ENCODE peak calls at places on chromosomes 3 and 15, in six cellular contexts. One of them, this sample, is unnamed.

GRCh38 chr15:73388256-73388781 is 19.6 kb upstream of the HCN4 start:
- DNase-seq in SHP77: no peak
- DNase-seq in tibial artery: no peak
- DNase-seq in Kasumi-1: no peak
- DNase-seq in brain microvascular endothelial cell: peak
- DNase-seq in naive thymus-derived CD8-positive, alpha-beta T cell: no peak
- DNase-seq in this sample: no peak

GRCh38 chr3:121958801-121959200 is 63.2 kb downstream of the ILDR1 start:
- DNase-seq in SHP77: no peak
- DNase-seq in tibial artery: no peak
- DNase-seq in Kasumi-1: peak
- DNase-seq in brain microvascular endothelial cell: no peak
- DNase-seq in naive thymus-derived CD8-positive, alpha-beta T cell: no peak
- DNase-seq in this sample: no peak

GRCh38 chr15:98609144-98609852 is 39.0 kb upstream of the IGF1R start:
- DNase-seq in SHP77: no peak
- DNase-seq in tibial artery: no peak
- DNase-seq in Kasumi-1: no peak
- DNase-seq in brain microvascular endothelial cell: peak
- DNase-seq in naive thymus-derived CD8-positive, alpha-beta T cell: no peak
- DNase-seq in this sample: no peak

GRCh38 chr3:31252216-31253185 is 280.2 kb upstream of the STT3B start:
- DNase-seq in SHP77: no peak
- DNase-seq in tibial artery: no peak
- DNase-seq in Kasumi-1: no peak
- DNase-seq in brain microvascular endothelial cell: no peak
- DNase-seq in naive thymus-derived CD8-positive, alpha-beta T cell: no peak
- DNase-seq in this sample: no peak

GRCh38 chr3:87993566-87993965 is 65.2 kb downstream of the CGGBP1 start:
- DNase-seq in SHP77: no peak
- DNase-seq in tibial artery: no peak
- DNase-seq in Kasumi-1: no peak
- DNase-seq in brain microvascular endothelial cell: no peak
- DNase-seq in naive thymus-derived CD8-positive, alpha-beta T cell: no peak
- DNase-seq in this sample: no peak

GRCh38 chr3:86563358-86563970 is 427.5 kb downstream of the VGLL3 start:
- DNase-seq in SHP77: peak
- DNase-seq in tibial artery: no peak
- DNase-seq in Kasumi-1: peak
- DNase-seq in brain microvascular endothelial cell: no peak
- DNase-seq in naive thymus-derived CD8-positive, alpha-beta T cell: no peak
- DNase-seq in this sample: no peak

GRCh38 chr3:50170689-50171088 is 15.6 kb downstream of the SEMA3F start:
- DNase-seq in SHP77: no peak
- DNase-seq in tibial artery: peak
- DNase-seq in Kasumi-1: no peak
- DNase-seq in brain microvascular endothelial cell: peak
- DNase-seq in naive thymus-derived CD8-positive, alpha-beta T cell: no peak
- DNase-seq in this sample: no peak

GRCh38 chr3:185717121-185717520 is 107.7 kb downstream of the IGF2BP2 start:
- DNase-seq in SHP77: no peak
- DNase-seq in tibial artery: no peak
- DNase-seq in Kasumi-1: peak
- DNase-seq in brain microvascular endothelial cell: peak
- DNase-seq in naive thymus-derived CD8-positive, alpha-beta T cell: no peak
- DNase-seq in this sample: no peak

GRCh38 chr3:59163953-59164352 is 114.1 kb upstream of the CFAP20DC start:
- DNase-seq in SHP77: no peak
- DNase-seq in tibial artery: no peak
- DNase-seq in Kasumi-1: no peak
- DNase-seq in brain microvascular endothelial cell: peak
- DNase-seq in naive thymus-derived CD8-positive, alpha-beta T cell: no peak
- DNase-seq in this sample: no peak

GRCh38 chr3:190601597-190601996 is 87.7 kb downstream of the IL1RAP start:
- DNase-seq in SHP77: no peak
- DNase-seq in tibial artery: no peak
- DNase-seq in Kasumi-1: no peak
- DNase-seq in brain microvascular endothelial cell: no peak
- DNase-seq in naive thymus-derived CD8-positive, alpha-beta T cell: no peak
- DNase-seq in this sample: no peak

GRCh38 chr3:139557041-139557440 is 17.5 kb upstream of the RBP1 start:
- DNase-seq in SHP77: no peak
- DNase-seq in tibial artery: no peak
- DNase-seq in Kasumi-1: no peak
- DNase-seq in brain microvascular endothelial cell: no peak
- DNase-seq in naive thymus-derived CD8-positive, alpha-beta T cell: no peak
- DNase-seq in this sample: no peak

GRCh38 chr3:197268319-197268718 is 30.1 kb downstream of the DLG1 start:
- DNase-seq in SHP77: no peak
- DNase-seq in tibial artery: no peak
- DNase-seq in Kasumi-1: no peak
- DNase-seq in brain microvascular endothelial cell: no peak
- DNase-seq in naive thymus-derived CD8-positive, alpha-beta T cell: no peak
- DNase-seq in this sample: no peak